ENCODE peak calls at places on chromosomes 13 and 19, in five cellular contexts. G is PC-3, U is K562, L is mammary epithelial cell, T is keratinocyte. F is an unnamed sample.

GRCh38 chr19:3576696-3577443 is 4.1 kb downstream of the HMG20B start:
- DNase-seq in T (no peak), L (no peak), U (peak; percentile 87), G (no peak), F (no peak)

GRCh38 chr13:27789495-27790303 is 2.6 kb upstream of the GSX1 start:
- DNase-seq in T (no peak), U (no peak), G (no peak), L (no peak), F (no peak)

GRCh38 chr13:32022292-32022691 is 9.3 kb upstream of the FRY start:
- DNase-seq in L (no peak), G (no peak), T (no peak), U (no peak), F (no peak)

GRCh38 chr13:30410705-30411125 is 11.6 kb upstream of the UBE2L5 start:
- DNase-seq in L (no peak), T (no peak), U (no peak), G (no peak), F (peak; percentile 97)

GRCh38 chr13:39585219-39585618 is 17.8 kb downstream of the LHFPL6 start:
- DNase-seq in G (peak; percentile 56), T (no peak), U (no peak), L (no peak), F (no peak)

GRCh38 chr19:45423033-45423588 is 606 bp downstream of the ERCC1 start:
- DNase-seq in G (no peak), U (no peak), T (peak; percentile 53), L (no peak), F (no peak)

GRCh38 chr13:98482476-98483444 is 94.1 kb downstream of the STK24 start:
- DNase-seq in L (peak; percentile 67), G (no peak), T (no peak), U (no peak), F (no peak)

GRCh38 chr13:112771139-112771876 is 81.5 kb downstream of the ATP11A start:
- DNase-seq in G (no peak), L (no peak), U (no peak), T (no peak), F (no peak)

GRCh38 chr19:19581391-19581790 is 37.1 kb downstream of the PBX4 start:
- DNase-seq in G (no peak), L (no peak), U (no peak), T (no peak), F (no peak)

GRCh38 chr19:16386619-16387240 is 62.1 kb downstream of the KLF2 start:
- DNase-seq in U (peak; percentile 57), T (no peak), L (peak; percentile 27), G (peak; percentile 60), F (peak; percentile 20)

GRCh38 chr19:38290631-38291147 is 13.4 kb upstream of the C19orf33 start:
- DNase-seq in L (peak; percentile 93), T (no peak), G (peak; percentile 97), U (no peak), F (no peak)

GRCh38 chr13:44648392-44649117 is 72.4 kb upstream of the TSC22D1 start:
- DNase-seq in L (peak; percentile 37), U (peak; percentile 7), G (peak; percentile 3), T (no peak), F (no peak)

GRCh38 chr13:79779761-79780160 is 298.8 kb downstream of the NDFIP2 start:
- DNase-seq in L (peak; percentile 82), G (peak; percentile 37), U (no peak), T (no peak), F (no peak)

GRCh38 chr19:4122480-4122879 is 1.4 kb downstream of the MAP2K2 start:
- DNase-seq in G (no peak), L (no peak), T (no peak), U (no peak), F (no peak)

GRCh38 chr13:106376411-106377112 is 158.9 kb downstream of the EFNB2 start:
- DNase-seq in L (peak; percentile 90), G (peak; percentile 91), T (no peak), U (no peak), F (no peak)

GRCh38 chr19:13974073-13974472 is 21.8 kb downstream of the DCAF15 start:
- DNase-seq in G (peak; percentile 27), T (peak; percentile 54), L (peak; percentile 79), U (peak; percentile 78), F (no peak)

GRCh38 chr13:30810261-30810701 is 74.9 kb downstream of the ALOX5AP start:
- DNase-seq in G (no peak), U (no peak), L (peak; percentile 49), T (no peak), F (no peak)

GRCh38 chr13:46492946-46493345 is 60.0 kb upstream of the LRCH1 start:
- DNase-seq in T (no peak), U (peak; percentile 13), G (peak; percentile 66), L (peak; percentile 16), F (no peak)

GRCh38 chr13:96379967-96380366 is 290.1 kb downstream of the HS6ST3 start:
- DNase-seq in U (no peak), T (no peak), L (no peak), G (no peak), F (no peak)

GRCh38 chr19:58450836-58451357 is 525 bp upstream of the ZNF324B start:
- DNase-seq in U (peak; percentile 35), G (peak; percentile 51), L (no peak), T (no peak), F (no peak)

GRCh38 chr19:29768166-29768565 is 43.6 kb upstream of the CCNE1 start:
- DNase-seq in L (no peak), U (no peak), G (no peak), T (no peak), F (no peak)

GRCh38 chr19:42606660-42607351 is 12.1 kb upstream of the CEACAM8 start:
- DNase-seq in L (peak; percentile 61), T (peak; percentile 19), U (peak; percentile 76), G (peak; percentile 80), F (peak; percentile 3)

GRCh38 chr13:75938811-75939525 is 302.8 kb downstream of the LMO7 start:
- DNase-seq in L (no peak), U (no peak), G (peak; percentile 80), T (no peak), F (no peak)

GRCh38 chr19:12669272-12670158 is 2.9 kb downstream of the WDR83 start:
- DNase-seq in G (peak; percentile 86), T (no peak), L (peak; percentile 79), U (peak; percentile 79), F (peak; percentile 66)

GRCh38 chr19:40284501-40285352 is at the start of gene AKT2:
- DNase-seq in G (no peak), T (no peak), L (peak; percentile 9), U (peak; percentile 91), F (no peak)

GRCh38 chr19:56310462-56310861 is 4.2 kb downstream of the ZSCAN5A start:
- DNase-seq in L (no peak), T (no peak), U (no peak), G (no peak), F (no peak)

GRCh38 chr19:19492026-19492610 is 23.2 kb downstream of the TSSK6 start:
- DNase-seq in L (no peak), T (no peak), G (no peak), U (no peak), F (no peak)

GRCh38 chr19:1113278-1113985 is 9.6 kb downstream of the GPX4 start:
- DNase-seq in U (peak; percentile 97), G (peak; percentile 66), L (peak; percentile 71), T (no peak), F (no peak)

GRCh38 chr13:20191902-20192469 is 752 bp downstream of the GJB2 start:
- DNase-seq in U (no peak), L (peak; percentile 56), G (peak; percentile 65), T (no peak), F (no peak)
- TF ChIP-seq EZH2 in U (no peak), L (no peak), G (no peak), T (no peak), F (no peak)

GRCh38 chr19:47698631-47699359 is 14.4 kb upstream of the EHD2 start:
- DNase-seq in T (no peak), G (no peak), L (no peak), U (no peak), F (no peak)
- H3K27ac ChIP-seq in T (no peak overlapping the region), G (no peak overlapping the region), L (no peak overlapping the region), U (no peak overlapping the region), F (no peak overlapping the region)

GRCh38 chr19:10748924-10749434 is 31.1 kb downstream of the DNM2 start:
- DNase-seq in U (peak; percentile 77), T (peak; percentile 40), L (peak; percentile 52), G (peak; percentile 90), F (no peak)
- H3K9ac ChIP-seq in U (peak overlapping the region; percentile 90), T (peak overlapping the region; percentile 55), L (no peak overlapping the region), G (peak overlapping the region; percentile 5), F (no peak overlapping the region)

GRCh38 chr19:18098891-18099622 is 1.5 kb downstream of the MAST3 start:
- DNase-seq in L (no peak), T (no peak), G (no peak), U (peak; percentile 58), F (no peak)
- TF ChIP-seq EZH2 in L (no peak), T (peak; percentile 40), G (no peak), U (no peak), F (no peak)

GRCh38 chr13:88246239-88246638 is 575.1 kb downstream of the SLITRK5 start:
- DNase-seq in U (no peak), T (no peak), G (no peak), L (no peak), F (no peak)

GRCh38 chr13:88248393-88248792 is 577.2 kb downstream of the SLITRK5 start:
- DNase-seq in U (no peak), T (no peak), L (no peak), G (no peak), F (no peak)
- H3K27ac ChIP-seq in U (no peak overlapping the region), T (no peak overlapping the region), L (no peak overlapping the region), G (no peak overlapping the region), F (no peak overlapping the region)

DNA sequence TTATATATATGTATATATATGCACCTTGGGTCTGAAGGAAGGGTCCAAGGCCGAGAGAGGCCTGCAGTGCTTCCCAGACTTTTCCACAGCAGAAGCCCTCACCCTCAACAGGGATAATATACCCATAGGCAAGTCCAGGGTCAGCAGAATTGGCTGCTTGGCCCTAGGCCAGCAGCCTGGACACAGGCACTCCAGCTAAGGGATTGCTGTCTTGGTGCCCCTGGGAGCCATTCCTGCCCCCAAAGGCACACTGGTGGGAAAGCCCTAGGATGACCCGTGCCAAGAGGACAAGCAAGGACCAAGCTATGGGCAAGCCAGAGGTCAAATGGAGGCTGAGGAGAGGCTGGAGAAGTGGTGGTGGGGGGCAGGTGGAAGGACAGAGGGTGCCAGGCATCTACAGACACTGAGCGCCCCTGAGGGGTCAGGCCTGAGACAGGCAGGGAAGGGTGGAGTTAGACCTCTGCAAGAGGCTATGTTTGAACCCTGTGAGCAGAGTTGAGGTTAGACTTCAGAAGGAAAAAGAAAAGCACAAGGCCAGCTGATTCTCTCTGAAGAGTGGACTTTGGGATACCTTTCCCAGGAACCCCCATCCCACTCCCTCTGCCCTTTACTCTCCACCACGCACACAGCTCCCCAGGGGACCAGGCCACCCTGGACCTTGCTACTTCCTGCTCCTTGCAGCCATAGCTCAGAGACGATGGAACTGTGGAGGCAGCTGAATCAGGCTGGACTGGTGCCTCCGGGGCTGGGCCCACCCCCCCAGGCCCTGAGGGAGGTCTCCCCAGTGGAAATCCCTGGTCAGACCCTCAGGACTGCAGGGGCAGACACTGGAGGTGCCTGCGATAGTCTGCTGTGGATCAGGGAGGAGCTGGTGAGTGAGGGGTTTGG is at the start of gene ERICH4:
- DNase-seq in T (no peak), G (no peak), U (peak; percentile 3), L (no peak), F (no peak)
- H3K9ac ChIP-seq in T (no peak within 1 kb of the TSS), G (no peak within 1 kb of the TSS), U (peak within 1 kb of the TSS; percentile 41), L (no peak within 1 kb of the TSS), F (no peak within 1 kb of the TSS)

F was measured in SK-N-MC.